ENCODE peak calls at places on chromosomes 13 and 19, in nine cellular contexts. U is dorsolateral prefrontal cortex; N is lower lobe of right lung; Q is colonic mucosa; L is left ventricle myocardium inferior; P is transverse colon; I is IMR-90; J is CD8-positive, alpha-beta T cell; S is hepatocyte. R is an unnamed sample.

GRCh38 chr13:99214232-99214631 is 13.6 kb downstream of the UBAC2 start:
- DNase-seq in U (no peak), N (no peak), Q (no peak), L (no peak), P (no peak), I (no peak), J (peak), S (no peak), R (no peak)

GRCh38 chr19:7258042-7258839 is 36.0 kb downstream of the INSR start:
- DNase-seq in U (no peak), N (no peak), Q (no peak), L (no peak), P (no peak), I (no peak), J (no peak), S (no peak), R (no peak)

GRCh38 chr13:79772811-79773210 is 291.9 kb downstream of the NDFIP2 start:
- DNase-seq in U (no peak), N (no peak), Q (no peak), L (no peak), P (no peak), I (no peak), J (no peak), S (no peak), R (no peak)

GRCh38 chr13:110559429-110559943 is 2.0 kb downstream of the RAB20 start:
- DNase-seq in U (no peak), N (peak), Q (peak), L (peak), P (peak), I (peak), J (no peak), S (peak), R (peak)

GRCh38 chr19:2051771-2052704 is 994 bp upstream of the MKNK2 start:
- DNase-seq in U (peak), N (peak), Q (peak), L (peak), P (peak), I (no peak), J (peak), S (peak), R (no peak)

GRCh38 chr19:39607561-39607960 is 5.2 kb downstream of the LGALS13 start:
- DNase-seq in U (no peak), N (no peak), Q (no peak), L (no peak), P (no peak), I (no peak), J (no peak), S (no peak), R (no peak)

GRCh38 chr13:76350399-76350798 is 535.8 kb downstream of the KCTD12 start:
- DNase-seq in U (no peak), N (peak), Q (no peak), L (no peak), P (no peak), I (peak), J (no peak), S (peak), R (no peak)

GRCh38 chr13:21971662-21972635 is 301.1 kb downstream of the FGF9 start:
- DNase-seq in U (no peak), N (no peak), Q (no peak), L (no peak), P (no peak), I (peak), J (no peak), S (no peak), R (no peak)

GRCh38 chr13:20775961-20776360 is 2.2 kb upstream of the EEF1AKMT1 start:
- DNase-seq in U (no peak), N (no peak), Q (no peak), L (no peak), P (no peak), I (no peak), J (no peak), S (no peak), R (no peak)

GRCh38 chr13:79749985-79750551 is 269.1 kb downstream of the NDFIP2 start:
- DNase-seq in U (peak), N (peak), Q (no peak), L (peak), P (peak), I (peak), J (no peak), S (peak), R (peak)

GRCh38 chr13:25619897-25620296 is 248.1 kb downstream of the ATP8A2 start:
- DNase-seq in U (no peak), N (no peak), Q (no peak), L (no peak), P (no peak), I (no peak), J (no peak), S (no peak), R (no peak)

GRCh38 chr13:66803759-66804456 is 426.2 kb downstream of the PCDH9 start:
- DNase-seq in U (no peak), N (no peak), Q (no peak), L (no peak), P (no peak), I (peak), J (no peak), S (no peak), R (peak)

GRCh38 chr13:99654076-99654475 is 152.8 kb downstream of the TM9SF2 start:
- DNase-seq in U (no peak), N (no peak), Q (peak), L (no peak), P (no peak), I (no peak), J (no peak), S (no peak), R (no peak)

GRCh38 chr19:30313353-30313750 is 58.8 kb upstream of the ZNF536 start:
- DNase-seq in U (no peak), N (no peak), Q (no peak), L (no peak), P (no peak), I (no peak), J (no peak), S (no peak), R (no peak)

GRCh38 chr19:42440357-42441046 is 2.2 kb downstream of the CXCL17 start:
- DNase-seq in U (peak), N (peak), Q (peak), L (peak), P (peak), I (peak), J (peak), S (peak), R (peak)

GRCh38 chr19:38670921-38671398 is 23.5 kb downstream of the ACTN4 start:
- DNase-seq in U (no peak), N (no peak), Q (no peak), L (no peak), P (no peak), I (no peak), J (no peak), S (peak), R (no peak)

GRCh38 chr13:76038920-76039716 is 403.0 kb downstream of the LMO7 start:
- DNase-seq in U (no peak), N (no peak), Q (no peak), L (no peak), P (no peak), I (no peak), J (no peak), S (no peak), R (peak)

GRCh38 chr19:29942404-29943261 is 594 bp downstream of the URI1 start:
- DNase-seq in U (peak), N (peak), Q (peak), L (peak), P (peak), I (no peak), J (peak), S (peak), R (peak)

GRCh38 chr13:91372813-91373420 is 25.4 kb downstream of the MIR17HG start:
- DNase-seq in U (no peak), N (no peak), Q (no peak), L (no peak), P (no peak), I (no peak), J (no peak), S (no peak), R (no peak)

GRCh38 chr13:99931462-99931861 is 40.1 kb downstream of the ZIC5 start:
- DNase-seq in U (no peak), N (no peak), Q (no peak), L (no peak), P (no peak), I (no peak), J (no peak), S (no peak), R (no peak)

GRCh38 chr13:85093808-85094207 is 705.4 kb downstream of the SLITRK6 start:
- DNase-seq in U (no peak), N (no peak), Q (no peak), L (peak), P (no peak), I (no peak), J (no peak), S (peak), R (peak)

GRCh38 chr13:65461590-65461989 is 1768.5 kb downstream of the PCDH9 start:
- DNase-seq in U (no peak), N (no peak), Q (no peak), L (no peak), P (no peak), I (peak), J (no peak), S (no peak), R (no peak)

GRCh38 chr19:9906475-9907087 is 29.7 kb downstream of the OLFM2 start:
- DNase-seq in U (no peak), N (no peak), Q (no peak), L (no peak), P (no peak), I (no peak), J (no peak), S (no peak), R (no peak)

GRCh38 chr19:11203194-11204075 is 6.1 kb upstream of the KANK2 start:
- DNase-seq in U (peak), N (peak), Q (peak), L (peak), P (peak), I (peak), J (no peak), S (peak), R (peak)

GRCh38 chr19:45253396-45254027 is 2.4 kb downstream of the MARK4 start:
- DNase-seq in U (no peak), N (no peak), Q (no peak), L (no peak), P (no peak), I (peak), J (no peak), S (no peak), R (no peak)

GRCh38 chr13:43331676-43332075 is 308.3 kb downstream of the DNAJC15 start:
- DNase-seq in U (peak), N (no peak), Q (no peak), L (no peak), P (no peak), I (peak), J (no peak), S (peak), R (no peak)

DNA sequence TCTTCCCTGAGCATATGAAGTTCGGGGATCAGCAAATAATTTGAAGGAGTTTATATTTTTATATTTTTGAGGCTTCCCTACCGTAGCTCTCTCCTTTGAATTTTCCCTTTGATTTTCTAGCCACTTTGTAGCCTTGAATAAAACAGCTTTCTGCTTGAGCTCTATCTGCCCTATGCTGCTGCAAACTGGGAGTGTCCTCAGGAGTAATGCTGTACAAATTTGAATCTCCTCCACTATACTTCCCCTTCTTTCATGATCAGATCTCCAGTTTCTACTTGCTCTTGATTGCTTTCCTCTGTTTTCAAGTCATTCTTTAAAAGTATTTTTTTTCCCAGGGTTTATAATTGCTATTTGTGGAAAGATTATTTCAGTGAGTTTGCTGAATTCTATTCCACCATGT is 14.6 kb downstream of the PDS5B start:
- DNase-seq in U (no peak), N (no peak), Q (no peak), L (no peak), P (no peak), I (no peak), J (no peak), S (no peak), R (no peak)
- H3K4me3 ChIP-seq in U (no peak), N (no peak), Q (no peak), L (no peak), P (no peak), I (no peak), J (no peak), S (no peak), R (no peak)

GRCh38 chr13:19606152-19606551 is 27.3 kb upstream of the MPHOSPH8 start:
- DNase-seq in U (no peak), N (no peak), Q (no peak), L (no peak), P (no peak), I (peak), J (no peak), S (no peak), R (peak)
- H3K27ac ChIP-seq in U (no peak), N (no peak), Q (no peak), L (no peak), P (no peak), I (no peak), J (no peak), S (no peak), R (peak)

DNA sequence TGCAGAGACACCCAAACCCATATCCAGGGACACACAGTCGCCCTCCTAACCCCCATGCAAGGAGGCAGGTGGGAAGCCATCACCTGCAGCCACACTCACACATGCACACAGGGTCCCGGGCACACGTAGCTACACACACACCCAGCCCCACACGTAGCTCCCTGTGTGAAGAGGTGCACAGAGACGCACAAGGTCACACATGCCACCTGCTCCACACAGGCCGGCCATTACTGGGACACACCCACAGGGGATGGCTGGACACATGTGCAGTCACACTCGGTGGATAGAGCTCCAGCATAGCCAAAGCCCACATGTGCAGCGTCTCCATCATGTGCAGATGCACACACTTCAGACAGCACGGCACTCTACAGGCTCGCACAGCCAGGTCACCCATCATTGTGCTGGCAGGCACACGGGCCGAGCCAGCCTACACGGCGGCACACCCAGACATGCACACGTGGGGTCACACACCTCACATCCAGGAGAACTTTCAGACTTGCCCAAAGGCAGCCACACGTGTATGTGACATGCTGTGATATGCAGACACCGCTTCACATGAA is 1.1 kb downstream of the ZNF835 start:
- DNase-seq in U (no peak), N (no peak), Q (no peak), L (no peak), P (no peak), I (no peak), J (no peak), S (no peak), R (no peak)
- H3K4me3 ChIP-seq in U (peak), N (peak), Q (peak), L (peak), P (peak), I (no peak), J (peak), S (no peak), R (no peak)

GRCh38 chr13:97113231-97114001 is 108.7 kb upstream of the MBNL2 start:
- DNase-seq in U (no peak), N (no peak), Q (no peak), L (no peak), P (no peak), I (no peak), J (peak), S (peak), R (no peak)
- H3K27ac ChIP-seq in U (peak), N (no peak), Q (no peak), L (peak), P (peak), I (no peak), J (no peak), S (no peak), R (no peak)

GRCh38 chr13:36789730-36790129 is 29.3 kb upstream of the RFXAP start:
- DNase-seq in U (no peak), N (no peak), Q (no peak), L (no peak), P (no peak), I (no peak), J (no peak), S (no peak), R (no peak)

GRCh38 chr13:36801035-36801434 is 18.0 kb upstream of the RFXAP start:
- DNase-seq in U (no peak), N (no peak), Q (no peak), L (no peak), P (no peak), I (no peak), J (no peak), S (no peak), R (peak)

GRCh38 chr13:36796052-36796451 is 23.0 kb upstream of the RFXAP start:
- DNase-seq in U (no peak), N (no peak), Q (no peak), L (no peak), P (no peak), I (no peak), J (no peak), S (no peak), R (no peak)

GRCh38 chr13:36795463-36795862 is 23.6 kb upstream of the RFXAP start:
- DNase-seq in U (no peak), N (no peak), Q (no peak), L (no peak), P (no peak), I (no peak), J (no peak), S (no peak), R (no peak)
- H3K4me3 ChIP-seq in U (no peak), N (no peak), Q (no peak), L (no peak), P (no peak), I (no peak), J (no peak), S (no peak), R (no peak)